ENCODE peak calls at places on chromosomes 1 and 21, in five cellular contexts. One of them, this sample, is unnamed.
A peak's percentile ranks its signal among the peaks of the same experiment; 100 is the strongest.

GRCh38 chr1:91490501-91490900 is 10.2 kb upstream of the CDC7 start:
- DNase-seq in upper lobe of left lung: no peak
- DNase-seq in IMR-90: no peak
- DNase-seq in Peyer's patch: no peak
- DNase-seq in esophagus squamous epithelium: no peak
- DNase-seq in this sample: no peak

GRCh38 chr21:39564200-39564599 is 48.5 kb upstream of the B3GALT5 start:
- DNase-seq in upper lobe of left lung: no peak
- DNase-seq in IMR-90: no peak
- DNase-seq in Peyer's patch: no peak
- DNase-seq in esophagus squamous epithelium: no peak
- DNase-seq in this sample: no peak

GRCh38 chr1:170634819-170635410 is 29.0 kb upstream of the PRRX1 start:
- DNase-seq in upper lobe of left lung: no peak
- DNase-seq in IMR-90: peak; percentile 50
- DNase-seq in Peyer's patch: no peak
- DNase-seq in esophagus squamous epithelium: no peak
- DNase-seq in this sample: no peak

GRCh38 chr1:8343464-8344001 is 25.6 kb downstream of the SLC45A1 start:
- DNase-seq in upper lobe of left lung: peak; percentile 58
- DNase-seq in IMR-90: peak; percentile 98
- DNase-seq in Peyer's patch: peak; percentile 59
- DNase-seq in esophagus squamous epithelium: no peak
- DNase-seq in this sample: peak; percentile 83

GRCh38 chr21:46489800-46490199 is 31.1 kb downstream of the DIP2A start:
- DNase-seq in upper lobe of left lung: no peak
- DNase-seq in IMR-90: no peak
- DNase-seq in Peyer's patch: no peak
- DNase-seq in esophagus squamous epithelium: no peak
- DNase-seq in this sample: no peak

GRCh38 chr1:240169188-240169587 is 77.5 kb downstream of the FMN2 start:
- DNase-seq in upper lobe of left lung: no peak
- DNase-seq in IMR-90: peak; percentile 31
- DNase-seq in Peyer's patch: no peak
- DNase-seq in esophagus squamous epithelium: no peak
- DNase-seq in this sample: no peak

GRCh38 chr1:207962716-207963428 is 51.9 kb upstream of the CD34 start:
- DNase-seq in upper lobe of left lung: peak; percentile 42
- DNase-seq in IMR-90: no peak
- DNase-seq in Peyer's patch: peak; percentile 74
- DNase-seq in esophagus squamous epithelium: no peak
- DNase-seq in this sample: peak; percentile 56

GRCh38 chr1:115258302-115258866 is 79.7 kb downstream of the NGF start:
- DNase-seq in upper lobe of left lung: no peak
- DNase-seq in IMR-90: peak; percentile 80
- DNase-seq in Peyer's patch: no peak
- DNase-seq in esophagus squamous epithelium: no peak
- DNase-seq in this sample: no peak

GRCh38 chr1:6038603-6039002 is 7.1 kb upstream of the KCNAB2 start:
- DNase-seq in upper lobe of left lung: no peak
- DNase-seq in IMR-90: no peak
- DNase-seq in Peyer's patch: no peak
- DNase-seq in esophagus squamous epithelium: no peak
- DNase-seq in this sample: no peak

GRCh38 chr1:247317702-247318101 is 14.0 kb downstream of the ZNF496 start:
- DNase-seq in upper lobe of left lung: no peak
- DNase-seq in IMR-90: no peak
- DNase-seq in Peyer's patch: no peak
- DNase-seq in esophagus squamous epithelium: no peak
- DNase-seq in this sample: no peak

GRCh38 chr1:23593042-23593521 is 33.8 kb upstream of the ID3 start:
- DNase-seq in upper lobe of left lung: no peak
- DNase-seq in IMR-90: no peak
- DNase-seq in Peyer's patch: no peak
- DNase-seq in esophagus squamous epithelium: no peak
- DNase-seq in this sample: no peak

GRCh38 chr1:211811126-211811525 is 19.4 kb downstream of the LPGAT1 start:
- DNase-seq in upper lobe of left lung: no peak
- DNase-seq in IMR-90: no peak
- DNase-seq in Peyer's patch: no peak
- DNase-seq in esophagus squamous epithelium: no peak
- DNase-seq in this sample: no peak

GRCh38 chr1:172581779-172582178 is 48.8 kb downstream of the SUCO start:
- DNase-seq in upper lobe of left lung: no peak
- DNase-seq in IMR-90: peak; percentile 88
- DNase-seq in Peyer's patch: no peak
- DNase-seq in esophagus squamous epithelium: no peak
- DNase-seq in this sample: no peak

GRCh38 chr1:236142358-236143103 is at the start of gene GPR137B:
- DNase-seq in upper lobe of left lung: peak; percentile 42
- DNase-seq in IMR-90: peak; percentile 54
- DNase-seq in Peyer's patch: peak; percentile 67
- DNase-seq in esophagus squamous epithelium: peak; percentile 11
- DNase-seq in this sample: peak; percentile 65

GRCh38 chr1:151839457-151840409 is at the start of gene C2CD4D:
- DNase-seq in upper lobe of left lung: peak; percentile 73
- DNase-seq in IMR-90: no peak
- DNase-seq in Peyer's patch: peak; percentile 85
- DNase-seq in esophagus squamous epithelium: no peak
- DNase-seq in this sample: peak; percentile 85

GRCh38 chr1:194159941-194160340 is 973.5 kb upstream of the B3GALT2 start:
- DNase-seq in upper lobe of left lung: no peak
- DNase-seq in IMR-90: peak; percentile 10
- DNase-seq in Peyer's patch: no peak
- DNase-seq in esophagus squamous epithelium: no peak
- DNase-seq in this sample: no peak

GRCh38 chr21:29825936-29826335 is 113.9 kb downstream of the GRIK1 start:
- DNase-seq in upper lobe of left lung: no peak
- DNase-seq in IMR-90: no peak
- DNase-seq in Peyer's patch: no peak
- DNase-seq in esophagus squamous epithelium: no peak
- DNase-seq in this sample: no peak

GRCh38 chr1:101943237-101943636 is 53.5 kb downstream of the OLFM3 start:
- DNase-seq in upper lobe of left lung: no peak
- DNase-seq in IMR-90: no peak
- DNase-seq in Peyer's patch: no peak
- DNase-seq in esophagus squamous epithelium: no peak
- DNase-seq in this sample: no peak

GRCh38 chr1:216531308-216532239 is 108.3 kb upstream of the USH2A start:
- DNase-seq in upper lobe of left lung: no peak
- DNase-seq in IMR-90: peak; percentile 41
- DNase-seq in Peyer's patch: no peak
- DNase-seq in esophagus squamous epithelium: no peak
- DNase-seq in this sample: peak; percentile 21

GRCh38 chr1:21337931-21338567 is 47.8 kb upstream of the ECE1 start:
- DNase-seq in upper lobe of left lung: peak; percentile 89
- DNase-seq in IMR-90: peak; percentile 93
- DNase-seq in Peyer's patch: peak; percentile 68
- DNase-seq in esophagus squamous epithelium: no peak
- DNase-seq in this sample: peak; percentile 85

GRCh38 chr1:154741747-154742495 is 128.2 kb downstream of the KCNN3 start:
- DNase-seq in upper lobe of left lung: no peak
- DNase-seq in IMR-90: no peak
- DNase-seq in Peyer's patch: no peak
- DNase-seq in esophagus squamous epithelium: no peak
- DNase-seq in this sample: no peak

GRCh38 chr1:242002072-242002471 is 3.2 kb upstream of the MAP1LC3C start:
- DNase-seq in upper lobe of left lung: no peak
- DNase-seq in IMR-90: no peak
- DNase-seq in Peyer's patch: no peak
- DNase-seq in esophagus squamous epithelium: no peak
- DNase-seq in this sample: no peak

GRCh38 chr1:24009406-24009805 is 29.3 kb upstream of the SRSF10 start:
- DNase-seq in upper lobe of left lung: no peak
- DNase-seq in IMR-90: peak; percentile 78
- DNase-seq in Peyer's patch: no peak
- DNase-seq in esophagus squamous epithelium: no peak
- DNase-seq in this sample: no peak

GRCh38 chr1:117661027-117661426 is 55.2 kb downstream of the TENT5C start:
- DNase-seq in upper lobe of left lung: no peak
- DNase-seq in IMR-90: no peak
- DNase-seq in Peyer's patch: no peak
- DNase-seq in esophagus squamous epithelium: no peak
- DNase-seq in this sample: no peak

GRCh38 chr1:15261155-15262002 is 14.4 kb downstream of the FHAD1 start:
- DNase-seq in upper lobe of left lung: peak; percentile 84
- DNase-seq in IMR-90: no peak
- DNase-seq in Peyer's patch: peak; percentile 70
- DNase-seq in esophagus squamous epithelium: no peak
- DNase-seq in this sample: peak; percentile 43

GRCh38 chr1:236795757-236796719 is 946 bp downstream of the MTR start:
- DNase-seq in upper lobe of left lung: peak; percentile 37
- DNase-seq in IMR-90: peak; percentile 62
- DNase-seq in Peyer's patch: no peak
- DNase-seq in esophagus squamous epithelium: no peak
- DNase-seq in this sample: peak; percentile 61

GRCh38 chr21:29436143-29436542 is 137.4 kb downstream of the BACH1 start:
- DNase-seq in upper lobe of left lung: no peak
- DNase-seq in IMR-90: no peak
- DNase-seq in Peyer's patch: no peak
- DNase-seq in esophagus squamous epithelium: no peak
- DNase-seq in this sample: peak; percentile 15

GRCh38 chr1:181793826-181794225 is 267.7 kb downstream of the ZNF648 start:
- DNase-seq in upper lobe of left lung: no peak
- DNase-seq in IMR-90: no peak
- DNase-seq in Peyer's patch: no peak
- DNase-seq in esophagus squamous epithelium: no peak
- DNase-seq in this sample: no peak

GRCh38 chr21:32771134-32771523 is 426 bp downstream of the PAXBP1 start:
- DNase-seq in upper lobe of left lung: peak; percentile 61
- DNase-seq in IMR-90: peak; percentile 56
- DNase-seq in Peyer's patch: no peak
- DNase-seq in esophagus squamous epithelium: no peak
- DNase-seq in this sample: peak; percentile 57

GRCh38 chr1:201454568-201454967 is 14.4 kb downstream of the PHLDA3 start:
- DNase-seq in upper lobe of left lung: no peak
- DNase-seq in IMR-90: no peak
- DNase-seq in Peyer's patch: no peak
- DNase-seq in esophagus squamous epithelium: no peak
- DNase-seq in this sample: no peak

GRCh38 chr1:201459052-201459451 is 9.9 kb downstream of the PHLDA3 start:
- DNase-seq in upper lobe of left lung: no peak
- DNase-seq in IMR-90: no peak
- DNase-seq in Peyer's patch: no peak
- DNase-seq in esophagus squamous epithelium: no peak
- DNase-seq in this sample: no peak

GRCh38 chr1:201457508-201457960 is 11.5 kb downstream of the PHLDA3 start:
- DNase-seq in upper lobe of left lung: no peak
- DNase-seq in IMR-90: no peak
- DNase-seq in Peyer's patch: no peak
- DNase-seq in esophagus squamous epithelium: no peak
- DNase-seq in this sample: no peak

GRCh38 chr1:201455098-201455497 is 13.9 kb downstream of the PHLDA3 start:
- DNase-seq in upper lobe of left lung: peak; percentile 70
- DNase-seq in IMR-90: no peak
- DNase-seq in Peyer's patch: no peak
- DNase-seq in esophagus squamous epithelium: no peak
- DNase-seq in this sample: no peak

GRCh38 chr1:201456499-201457309 is 12.3 kb downstream of the PHLDA3 start:
- DNase-seq in upper lobe of left lung: peak; percentile 86
- DNase-seq in IMR-90: peak; percentile 98
- DNase-seq in Peyer's patch: no peak
- DNase-seq in esophagus squamous epithelium: no peak
- DNase-seq in this sample: peak; percentile 66
- H3K4me1 ChIP-seq in upper lobe of left lung: peaks cover 36% of the 10 kb centered on the region
- H3K4me1 ChIP-seq in IMR-90: peaks cover 32% of the 10 kb centered on the region
- H3K4me1 ChIP-seq in Peyer's patch: no peaks in the 10 kb centered on the region
- H3K4me1 ChIP-seq in esophagus squamous epithelium: peaks cover 26% of the 10 kb centered on the region
- H3K4me1 ChIP-seq in this sample: peaks cover 10% of the 10 kb centered on the region

GRCh38 chr1:41313661-41314131 is 47.5 kb upstream of the FOXO6 start:
- DNase-seq in upper lobe of left lung: no peak
- DNase-seq in IMR-90: no peak
- DNase-seq in Peyer's patch: no peak
- DNase-seq in esophagus squamous epithelium: no peak
- DNase-seq in this sample: peak; percentile 46
- H3K27ac ChIP-seq in upper lobe of left lung: no peak overlapping the region
- H3K27ac ChIP-seq in IMR-90: no peak overlapping the region
- H3K27ac ChIP-seq in Peyer's patch: no peak overlapping the region
- H3K27ac ChIP-seq in esophagus squamous epithelium: no peak overlapping the region
- H3K27ac ChIP-seq in this sample: no peak overlapping the region

DNA sequence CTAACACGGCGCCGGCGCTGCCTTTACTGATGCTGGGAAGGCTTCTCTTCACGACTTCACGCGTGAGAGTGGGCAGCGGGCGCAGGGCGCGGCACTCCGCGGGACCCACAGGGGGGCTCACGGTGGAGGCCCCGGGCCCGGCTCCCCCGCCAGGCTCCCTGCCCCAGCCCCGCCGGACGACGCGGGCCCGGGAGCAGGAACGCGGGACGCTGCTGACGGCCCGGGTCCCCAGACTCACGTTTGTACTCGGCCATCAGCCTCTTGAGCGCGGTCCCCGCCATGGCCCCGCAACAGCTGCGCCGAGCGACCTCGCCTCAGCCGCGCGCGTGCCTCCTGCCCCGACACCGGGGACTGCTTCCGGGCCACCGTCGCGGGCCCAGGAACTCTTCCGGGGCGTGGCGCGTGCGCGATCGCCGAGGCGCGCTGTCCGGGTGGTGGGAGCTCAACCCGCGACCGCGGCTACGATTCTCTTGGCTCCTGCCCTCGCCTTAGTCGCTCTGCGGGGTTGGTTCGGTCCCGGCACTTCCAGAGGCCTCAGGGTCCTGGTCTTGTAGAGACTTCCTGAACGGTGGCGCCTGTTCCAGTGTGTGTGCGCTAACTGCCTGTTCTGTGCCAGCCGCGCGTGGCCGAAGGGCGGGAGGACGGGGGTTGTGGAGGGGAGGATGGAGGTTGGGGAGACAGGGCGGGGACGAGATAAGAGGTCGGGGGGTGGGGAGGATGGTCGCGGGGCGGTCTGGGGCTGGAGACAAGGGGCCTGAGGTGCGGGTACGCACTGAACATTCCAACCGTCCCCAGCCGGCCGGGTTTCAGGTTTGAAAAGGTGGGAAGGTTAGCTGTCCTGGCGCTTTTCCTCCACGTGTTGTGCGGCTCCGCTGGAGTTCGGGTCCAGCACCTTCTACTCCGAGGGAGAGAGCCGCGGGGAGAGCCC is at the start of gene UBE2G2:
- DNase-seq in upper lobe of left lung: peak; percentile 78
- DNase-seq in IMR-90: peak; percentile 65
- DNase-seq in Peyer's patch: peak; percentile 91
- DNase-seq in esophagus squamous epithelium: no peak
- DNase-seq in this sample: peak; percentile 83
- TF ChIP-seq POLR2A in upper lobe of left lung: peak; percentile 54
- TF ChIP-seq POLR2A in IMR-90: peak; percentile 39
- TF ChIP-seq POLR2A in Peyer's patch: peak; percentile 60
- TF ChIP-seq POLR2A in esophagus squamous epithelium: peak; percentile 74
- TF ChIP-seq POLR2A in this sample: no peak

DNA sequence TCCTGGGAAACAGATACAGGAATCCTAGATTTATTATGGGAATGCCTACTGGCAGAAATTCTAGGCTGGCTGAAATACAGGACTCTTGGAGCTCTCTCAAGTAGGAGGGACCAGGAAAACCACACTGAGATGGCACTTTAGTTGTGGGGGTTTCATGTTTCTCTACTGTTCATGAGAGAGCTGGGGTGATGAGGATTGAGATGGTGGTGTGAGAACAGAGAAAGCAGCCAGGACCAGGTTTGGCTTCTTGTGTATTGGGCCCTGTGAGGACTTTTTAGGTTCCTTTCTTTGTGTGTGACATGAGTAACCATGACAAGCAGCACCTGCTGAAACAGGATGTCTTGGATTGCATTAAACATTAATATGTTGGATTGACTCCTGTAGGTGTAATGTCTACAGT is 4.9 kb downstream of the ARID1A start:
- DNase-seq in upper lobe of left lung: no peak
- DNase-seq in IMR-90: peak; percentile 60
- DNase-seq in Peyer's patch: no peak
- DNase-seq in esophagus squamous epithelium: no peak
- DNase-seq in this sample: no peak
- H3K4me1 ChIP-seq in upper lobe of left lung: peaks cover 75% of the 10 kb centered on the region
- H3K4me1 ChIP-seq in IMR-90: peaks cover 34% of the 10 kb centered on the region
- H3K4me1 ChIP-seq in Peyer's patch: peaks cover 16% of the 10 kb centered on the region
- H3K4me1 ChIP-seq in esophagus squamous epithelium: peaks cover 55% of the 10 kb centered on the region
- H3K4me1 ChIP-seq in this sample: peaks cover 49% of the 10 kb centered on the region